ENCODE peak calls at places on chromosome 13, in four cellular contexts. D, H, S and T are unnamed samples.

GRCh38 chr13:87677334-87678234 is 6.4 kb downstream of the SLITRK5 start:
- DNase-seq in D (no peak), H (peak), S (no peak), T (peak)

GRCh38 chr13:59545007-59545406 is 618.7 kb downstream of the DIAPH3 start:
- DNase-seq in D (no peak), H (no peak), S (no peak), T (no peak)

GRCh38 chr13:86974995-86975328 is 696.2 kb upstream of the SLITRK5 start:
- DNase-seq in D (no peak), H (no peak), S (no peak), T (no peak)

GRCh38 chr13:43245374-43245964 is 222.1 kb downstream of the DNAJC15 start:
- DNase-seq in D (no peak), H (no peak), S (peak), T (no peak)

GRCh38 chr13:25203256-25203794 is 31.2 kb upstream of the AMER2 start:
- DNase-seq in D (no peak), H (no peak), S (no peak), T (no peak)

GRCh38 chr13:106867249-106867648 is 299.3 kb upstream of the ARGLU1 start:
- DNase-seq in D (no peak), H (no peak), S (peak), T (no peak)

GRCh38 chr13:99297330-99297729 is 9.9 kb downstream of the GPR183 start:
- DNase-seq in D (no peak), H (no peak), S (no peak), T (no peak)

GRCh38 chr13:113750554-113751399 is 8.2 kb upstream of the TMEM255B start:
- DNase-seq in D (no peak), H (no peak), S (no peak), T (no peak)

GRCh38 chr13:46127336-46128023 is 22.6 kb upstream of the CPB2 start:
- DNase-seq in D (no peak), H (no peak), S (no peak), T (no peak)

GRCh38 chr13:73061478-73062275 is 2.9 kb downstream of the KLF5 start:
- DNase-seq in D (no peak), H (no peak), S (peak), T (no peak)

GRCh38 chr13:90618133-90618532 is 729.4 kb upstream of the MIR17HG start:
- DNase-seq in D (no peak), H (no peak), S (no peak), T (no peak)

GRCh38 chr13:79407349-79407979 is 1.4 kb upstream of the RBM26 start:
- DNase-seq in D (no peak), H (no peak), S (no peak), T (no peak)

GRCh38 chr13:99290890-99291289 is 16.3 kb downstream of the GPR183 start:
- DNase-seq in D (no peak), H (no peak), S (no peak), T (no peak)

GRCh38 chr13:111462221-111462764 is 141.9 kb downstream of the TEX29 start:
- DNase-seq in D (no peak), H (no peak), S (no peak), T (no peak)

GRCh38 chr13:33785384-33785783 is 32.6 kb upstream of the RFC3 start:
- DNase-seq in D (no peak), H (no peak), S (no peak), T (no peak)

GRCh38 chr13:40292108-40292507 is 374.3 kb downstream of the FOXO1 start:
- DNase-seq in D (no peak), H (no peak), S (no peak), T (no peak)

GRCh38 chr13:70107498-70108271 is at the start of gene ATXN8OS:
- DNase-seq in D (no peak), H (peak), S (no peak), T (no peak)

GRCh38 chr13:34020388-34020787 is 202.4 kb downstream of the RFC3 start:
- DNase-seq in D (no peak), H (no peak), S (no peak), T (no peak)

GRCh38 chr13:61765181-61765742 is 349.6 kb upstream of the PCDH20 start:
- DNase-seq in D (no peak), H (no peak), S (no peak), T (no peak)

GRCh38 chr13:27918918-27919255 is 913 bp upstream of the PDX1 start:
- DNase-seq in D (no peak), H (no peak), S (no peak), T (no peak)

GRCh38 chr13:29771247-29771646 is 79.2 kb downstream of the UBL3 start:
- DNase-seq in D (no peak), H (no peak), S (peak), T (peak)

GRCh38 chr13:41054212-41054877 is 7.0 kb upstream of the WBP4 start:
- DNase-seq in D (peak), H (peak), S (peak), T (peak)

GRCh38 chr13:30676672-30677071 is 58.7 kb upstream of the ALOX5AP start:
- DNase-seq in D (no peak), H (no peak), S (no peak), T (no peak)

GRCh38 chr13:32530841-32531253 is 7.7 kb downstream of the N4BP2L2 start:
- DNase-seq in D (no peak), H (no peak), S (peak), T (peak)

GRCh38 chr13:78430166-78430791 is 173.1 kb downstream of the POU4F1 start:
- DNase-seq in D (no peak), H (no peak), S (no peak), T (no peak)

GRCh38 chr13:48712141-48712540 is 58.4 kb downstream of the CYSLTR2 start:
- DNase-seq in D (no peak), H (no peak), S (no peak), T (no peak)

GRCh38 chr13:26618726-26619125 is 61.2 kb downstream of the WASF3 start:
- DNase-seq in D (no peak), H (no peak), S (no peak), T (no peak)

GRCh38 chr13:46403851-46404731 is 17.0 kb upstream of the RUBCNL start:
- DNase-seq in D (no peak), H (no peak), S (peak), T (no peak)